ENCODE peak calls at places on chromosomes 7 and 10, in ten cellular contexts. D is cardiac muscle cell; N is CD4-positive, CD25-positive, alpha-beta regulatory T cell; P is NT2/D1; M is lower lobe of right lung; V is upper lobe of left lung; Q is DND-41; I is body of pancreas; O is aorta; S is SJSA1. T is an unnamed sample.

GRCh38 chr10:14560274-14560673 is 214.4 kb downstream of the FAM107B start:
- DNase-seq in N (peak; percentile 63), S (peak; percentile 44), M (peak; percentile 72), V (peak; percentile 82), Q (no peak), P (no peak), O (no peak), I (no peak), D (peak; percentile 26), T (no peak)

GRCh38 chr7:143372070-143372469 is 9.1 kb upstream of the ZYX start:
- DNase-seq in P (no peak), D (no peak), S (no peak), I (peak; percentile 60), O (peak; percentile 91), V (peak; percentile 76), N (peak; percentile 33), Q (peak; percentile 64), M (peak; percentile 73), T (no peak)

GRCh38 chr7:129771201-129771927 is 159.8 kb downstream of the NRF1 start:
- DNase-seq in Q (no peak), O (no peak), N (no peak), I (no peak), S (no peak), D (no peak), V (no peak), P (no peak), M (no peak), T (no peak)

GRCh38 chr10:89940076-89940475 is 238.7 kb downstream of the KIF20B start:
- DNase-seq in N (no peak), M (no peak), D (no peak), P (no peak), S (no peak), O (no peak), V (no peak), I (no peak), Q (no peak), T (no peak)

GRCh38 chr7:67724435-67724834 is 727.8 kb downstream of the TYW1 start:
- DNase-seq in O (no peak), D (no peak), S (no peak), Q (no peak), V (no peak), N (no peak), M (no peak), I (no peak), P (peak; percentile 28), T (no peak)

GRCh38 chr10:59991661-59992060 is 85.3 kb upstream of the CCDC6 start:
- DNase-seq in O (no peak), N (no peak), I (peak; percentile 47), D (no peak), P (no peak), V (peak; percentile 78), M (peak; percentile 74), Q (no peak), S (no peak), T (peak; percentile 79)

GRCh38 chr10:2150315-2150714 is 413.0 kb upstream of the ADARB2 start:
- DNase-seq in M (no peak), P (no peak), N (no peak), O (no peak), I (no peak), S (no peak), V (no peak), D (no peak), Q (no peak), T (no peak)

GRCh38 chr7:24591152-24591551 is 17.9 kb downstream of the PALS2 start:
- DNase-seq in M (no peak), D (no peak), O (no peak), V (no peak), Q (no peak), S (no peak), N (no peak), P (no peak), I (no peak), T (no peak)

GRCh38 chr7:85516675-85517074 is 329.8 kb upstream of the SEMA3D start:
- DNase-seq in I (no peak), Q (no peak), D (no peak), V (no peak), O (no peak), N (no peak), P (no peak), M (no peak), S (no peak), T (no peak)

GRCh38 chr10:76117949-76118348 is 686.5 kb downstream of the LRMDA start:
- DNase-seq in V (no peak), O (no peak), I (no peak), D (no peak), N (no peak), M (no peak), Q (no peak), S (no peak), P (no peak), T (no peak)

GRCh38 chr7:148962515-148962822 is 65.8 kb downstream of the PDIA4 start:
- DNase-seq in M (no peak), V (no peak), D (no peak), S (no peak), O (no peak), N (no peak), Q (no peak), I (no peak), P (no peak), T (no peak)

GRCh38 chr10:97659589-97659988 is 19.1 kb downstream of the PI4K2A start:
- DNase-seq in Q (no peak), N (no peak), V (no peak), S (no peak), I (no peak), O (no peak), M (no peak), P (no peak), D (no peak), T (no peak)

GRCh38 chr10:34045571-34046190 is 711.2 kb upstream of the NRP1 start:
- DNase-seq in I (no peak), O (no peak), M (no peak), S (no peak), N (no peak), V (no peak), D (no peak), P (no peak), Q (no peak), T (no peak)

GRCh38 chr10:23994459-23995046 is 214.4 kb upstream of the KIAA1217 start:
- DNase-seq in V (peak; percentile 54), N (no peak), I (peak; percentile 86), S (peak; percentile 30), D (peak; percentile 78), P (peak; percentile 54), M (peak; percentile 46), Q (peak; percentile 53), O (peak; percentile 45), T (no peak)

GRCh38 chr10:79026341-79026761 is 42.4 kb upstream of the ZMIZ1 start:
- DNase-seq in Q (no peak), S (no peak), P (no peak), D (no peak), O (peak; percentile 39), V (no peak), I (no peak), M (peak; percentile 28), N (no peak), T (no peak)

GRCh38 chr7:12581897-12582296 is 11.4 kb downstream of the SCIN start:
- DNase-seq in N (no peak), Q (no peak), S (no peak), D (no peak), M (no peak), I (no peak), P (no peak), O (no peak), V (no peak), T (no peak)

GRCh38 chr7:151426486-151426905 is 13.4 kb downstream of the CRYGN start:
- DNase-seq in M (peak; percentile 53), S (peak; percentile 84), O (peak; percentile 87), I (peak; percentile 57), N (no peak), V (peak; percentile 47), D (no peak), P (no peak), Q (no peak), T (no peak)

GRCh38 chr10:129657297-129657974 is 190.4 kb downstream of the MGMT start:
- DNase-seq in M (no peak), P (no peak), D (no peak), Q (no peak), V (no peak), I (no peak), N (no peak), S (no peak), O (no peak), T (no peak)

GRCh38 chr10:48243487-48243886 is 31.0 kb downstream of the FRMPD2 start:
- DNase-seq in I (no peak), M (no peak), P (no peak), S (no peak), V (no peak), N (no peak), Q (no peak), D (no peak), O (no peak), T (no peak)
- H3K27me3 ChIP-seq in I (no peaks in the 10 kb centered on the region), M (no peaks in the 10 kb centered on the region), P (no peaks in the 10 kb centered on the region), S (no peaks in the 10 kb centered on the region), V (no peaks in the 10 kb centered on the region), N (no peaks in the 10 kb centered on the region), Q (no peaks in the 10 kb centered on the region), D (no peaks in the 10 kb centered on the region), O (no peaks in the 10 kb centered on the region), T (no peaks in the 10 kb centered on the region)

GRCh38 chr7:106070201-106070551 is 41.9 kb downstream of the SYPL1 start:
- DNase-seq in I (peak; percentile 78), M (peak; percentile 65), V (peak; percentile 59), S (no peak), D (no peak), P (no peak), N (no peak), Q (no peak), O (no peak), T (no peak)
- H3K4me1 ChIP-seq in I (peaks cover 45% of the 10 kb centered on the region), M (peaks cover 46% of the 10 kb centered on the region), V (peaks cover 48% of the 10 kb centered on the region), S (peaks cover 8% of the 10 kb centered on the region), D (peaks cover 13% of the 10 kb centered on the region), P (peaks cover 6% of the 10 kb centered on the region), N (peaks cover 21% of the 10 kb centered on the region), Q (peaks cover 59% of the 10 kb centered on the region), O (no peaks in the 10 kb centered on the region), T (peaks cover 33% of the 10 kb centered on the region)

DNA sequence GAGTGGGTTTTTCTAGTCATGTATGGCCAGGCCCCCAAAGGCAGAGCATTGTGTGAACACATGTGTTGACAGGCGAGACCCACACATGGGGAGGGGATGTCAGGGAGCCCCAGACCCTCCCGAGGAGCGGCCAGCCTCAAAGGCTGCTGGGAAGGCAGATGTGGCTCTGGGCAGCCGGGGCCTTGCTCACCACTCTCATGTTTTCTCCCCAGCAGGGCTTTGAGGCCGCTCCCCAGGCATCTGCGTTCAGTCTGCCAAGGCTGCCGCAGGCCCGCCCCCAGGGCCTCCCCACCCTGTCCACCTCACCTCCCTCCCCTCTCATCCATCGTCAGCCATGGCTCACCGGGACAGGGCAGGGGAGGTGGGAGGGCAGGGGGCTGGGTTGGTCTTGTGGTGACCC is 16.6 kb upstream of the VSIR start:
- DNase-seq in V (no peak), Q (no peak), S (no peak), D (no peak), I (no peak), M (no peak), P (no peak), O (peak; percentile 31), N (no peak), T (peak; percentile 35)
- H3K27me3 ChIP-seq in V (no peaks in the 10 kb centered on the region), Q (no peaks in the 10 kb centered on the region), S (peaks cover 4% of the 10 kb centered on the region), D (no peaks in the 10 kb centered on the region), I (no peaks in the 10 kb centered on the region), M (no peaks in the 10 kb centered on the region), P (peaks cover 15% of the 10 kb centered on the region), O (no peaks in the 10 kb centered on the region), N (no peaks in the 10 kb centered on the region), T (no peaks in the 10 kb centered on the region)

DNA sequence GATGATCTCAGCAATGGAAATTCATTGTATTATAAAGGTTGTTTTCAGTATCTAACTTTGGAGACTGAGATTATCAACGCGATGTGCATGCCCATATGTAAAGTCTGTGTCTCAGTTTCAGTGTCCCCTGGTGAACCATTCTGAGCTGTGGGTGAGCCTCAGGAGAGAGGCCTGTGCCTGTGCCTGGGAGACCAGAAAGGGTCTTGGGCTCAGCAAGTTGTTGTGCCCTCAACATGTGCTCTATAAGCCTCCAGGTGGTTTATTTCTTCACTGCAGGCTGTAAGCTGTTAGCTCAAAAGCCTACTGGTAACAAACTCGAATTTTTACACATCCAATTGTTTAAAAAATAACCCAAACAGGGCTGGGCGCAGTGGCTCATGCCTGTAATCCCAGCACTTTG is 151.9 kb downstream of the PKD1L1 start:
- DNase-seq in S (no peak), V (no peak), O (no peak), I (no peak), Q (no peak), M (no peak), P (no peak), N (no peak), D (no peak), T (no peak)
- H3K4me1 ChIP-seq in S (peaks cover 25% of the 10 kb centered on the region), V (no peaks in the 10 kb centered on the region), O (peaks cover 3% of the 10 kb centered on the region), I (no peaks in the 10 kb centered on the region), Q (no peaks in the 10 kb centered on the region), M (no peaks in the 10 kb centered on the region), P (no peaks in the 10 kb centered on the region), N (no peaks in the 10 kb centered on the region), D (no peaks in the 10 kb centered on the region), T (no peaks in the 10 kb centered on the region)

T was measured in Peyer's patch.